ENCODE peak calls at places on chromosomes 5 and 9, in four cellular contexts. H is testis, U is cardiac muscle cell, G is right atrium auricular region. Y is an unnamed sample.

GRCh38 chr9:124660341-124660801 is 110.7 kb downstream of the NR6A1 start:
- DNase-seq in H (no peak), U (peak), G (no peak), Y (peak)

GRCh38 chr5:80191991-80192398 is 63.9 kb downstream of the SERINC5 start:
- DNase-seq in H (peak), U (peak), G (peak), Y (no peak)

GRCh38 chr9:125663127-125663526 is 43.9 kb downstream of the MAPKAP1 start:
- DNase-seq in H (no peak), U (no peak), G (no peak), Y (no peak)

GRCh38 chr5:522899-523657 is 1.2 kb downstream of the SLC9A3 start:
- DNase-seq in H (no peak), U (no peak), G (no peak), Y (peak)

GRCh38 chr5:64505769-64506566 is at the start of gene RGS7BP:
- DNase-seq in H (peak), U (peak), G (no peak), Y (peak)

GRCh38 chr5:107542831-107543231 is 127.9 kb downstream of the EFNA5 start:
- DNase-seq in H (peak), U (peak), G (peak), Y (no peak)

GRCh38 chr5:180007582-180007981 is 64.0 kb downstream of the RNF130 start:
- DNase-seq in H (no peak), U (peak), G (no peak), Y (peak)

GRCh38 chr9:130707225-130707976 is 13.8 kb downstream of the EXOSC2 start:
- DNase-seq in H (peak), U (peak), G (peak), Y (peak)

GRCh38 chr5:177195307-177195952 is 61.9 kb downstream of the NSD1 start:
- DNase-seq in H (no peak), U (peak), G (no peak), Y (no peak)

GRCh38 chr5:16812911-16813310 is 123.2 kb downstream of the MYO10 start:
- DNase-seq in H (no peak), U (no peak), G (no peak), Y (peak)

GRCh38 chr5:177469750-177470525 is 3.5 kb downstream of the DBN1 start:
- DNase-seq in H (no peak), U (no peak), G (no peak), Y (peak)

GRCh38 chr5:91425046-91425445 is 41.9 kb upstream of the ARRDC3 start:
- DNase-seq in H (no peak), U (no peak), G (no peak), Y (peak)

GRCh38 chr5:140634103-140634502 is 1.1 kb upstream of the CD14 start:
- DNase-seq in H (no peak), U (no peak), G (no peak), Y (no peak)

GRCh38 chr5:140633081-140633471 is at the start of gene CD14:
- DNase-seq in H (peak), U (no peak), G (peak), Y (peak)

GRCh38 chr5:140631831-140632365 is 1.1 kb downstream of the CD14 start:
- DNase-seq in H (no peak), U (no peak), G (no peak), Y (peak)

GRCh38 chr5:140631063-140631462 is 1.9 kb downstream of the CD14 start:
- DNase-seq in H (no peak), U (no peak), G (no peak), Y (no peak)

GRCh38 chr5:140632366-140633080 is 452 bp downstream of the CD14 start:
- DNase-seq in H (peak), U (no peak), G (peak), Y (peak)
- H3K4me3 ChIP-seq in H (peak), U (no peak), G (peak), Y (peak)

DNA sequence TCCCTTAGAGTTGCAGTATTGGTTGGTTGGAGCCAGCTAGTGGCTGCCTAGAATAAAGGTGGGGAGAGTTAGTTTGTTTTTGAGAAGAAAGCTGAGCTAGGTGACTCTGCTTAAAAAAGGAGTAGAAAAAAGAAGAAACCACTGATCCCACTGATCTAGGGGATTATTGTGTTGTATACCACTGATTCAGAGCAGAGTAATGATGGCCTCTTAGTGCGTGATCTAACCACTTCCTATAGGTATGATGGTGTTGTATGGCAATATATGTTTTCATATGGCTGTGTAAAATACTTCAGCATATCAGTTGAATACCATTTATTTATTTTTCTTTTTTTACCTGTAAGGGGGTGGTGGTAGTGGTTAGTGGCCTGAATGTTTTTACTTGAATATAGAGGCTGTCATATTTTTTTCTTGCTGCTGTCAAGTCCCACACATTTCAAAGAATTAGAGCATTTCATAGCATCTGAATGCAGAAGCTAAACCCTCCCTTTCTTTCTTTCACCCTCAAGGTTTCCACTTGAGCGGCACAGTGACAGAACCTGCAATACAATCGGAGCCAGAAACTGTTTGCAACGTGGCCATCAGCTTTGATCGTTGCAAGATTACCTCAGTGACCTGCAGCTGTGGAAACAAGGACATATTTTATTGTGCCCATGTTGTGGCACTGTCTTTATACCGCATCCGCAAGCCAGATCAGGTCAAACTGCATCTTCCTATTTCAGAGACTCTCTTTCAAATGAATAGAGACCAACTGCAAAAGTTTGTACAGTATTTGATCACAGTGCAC is 140.3 kb downstream of the ZSWIM6 start:
- DNase-seq in H (no peak), U (no peak), G (no peak), Y (no peak)
- H3K4me3 ChIP-seq in H (no peak), U (no peak), G (no peak), Y (no peak)

GRCh38 chr9:93949694-93950449 is 5.3 kb downstream of the BARX1 start:
- DNase-seq in H (no peak), U (no peak), G (no peak), Y (peak)

GRCh38 chr9:93946338-93946712 is 8.8 kb downstream of the BARX1 start:
- DNase-seq in H (no peak), U (no peak), G (no peak), Y (no peak)

GRCh38 chr9:93947409-93948070 is 7.6 kb downstream of the BARX1 start:
- DNase-seq in H (no peak), U (no peak), G (no peak), Y (peak)

GRCh38 chr9:93949073-93949693 is 6.0 kb downstream of the BARX1 start:
- DNase-seq in H (no peak), U (no peak), G (no peak), Y (no peak)

GRCh38 chr9:93948456-93949072 is 6.6 kb downstream of the BARX1 start:
- DNase-seq in H (no peak), U (no peak), G (no peak), Y (peak)
- H3K4me3 ChIP-seq in H (no peak), U (no peak), G (no peak), Y (peak)

GRCh38 chr9:89177021-89177400 is 1.6 kb downstream of the SHC3 start:
- DNase-seq in H (no peak), U (no peak), G (no peak), Y (peak)
- H3K4me3 ChIP-seq in H (no peak), U (no peak), G (peak), Y (peak)

GRCh38 chr9:122220673-122221222 is 8.0 kb downstream of the LHX6 start:
- DNase-seq in H (no peak), U (no peak), G (no peak), Y (no peak)
- H3K4me3 ChIP-seq in H (no peak), U (peak), G (no peak), Y (peak)

GRCh38 chr9:121568541-121569265 is 69.1 kb upstream of the GGTA1 start:
- DNase-seq in H (peak), U (no peak), G (peak), Y (peak)

GRCh38 chr9:121569266-121569648 is 69.6 kb upstream of the GGTA1 start:
- DNase-seq in H (no peak), U (no peak), G (no peak), Y (no peak)

GRCh38 chr9:121568101-121568460 is 68.4 kb upstream of the GGTA1 start:
- DNase-seq in H (peak), U (no peak), G (no peak), Y (peak)

GRCh38 chr9:121566401-121567141 is 66.9 kb upstream of the GGTA1 start:
- DNase-seq in H (peak), U (no peak), G (peak), Y (peak)

GRCh38 chr9:121567142-121568100 is 67.8 kb upstream of the GGTA1 start:
- DNase-seq in H (no peak), U (peak), G (peak), Y (peak)
- H3K4me3 ChIP-seq in H (no peak), U (no peak), G (peak), Y (no peak)

GRCh38 chr9:35759795-35760194 is 5.7 kb upstream of the MSMP start:
- DNase-seq in H (no peak), U (no peak), G (no peak), Y (no peak)

GRCh38 chr9:35757527-35758275 is 3.6 kb upstream of the MSMP start:
- DNase-seq in H (no peak), U (no peak), G (no peak), Y (no peak)

GRCh38 chr9:35756743-35757526 is 2.9 kb upstream of the MSMP start:
- DNase-seq in H (no peak), U (peak), G (peak), Y (peak)

GRCh38 chr9:35760651-35761050 is 6.6 kb upstream of the MSMP start:
- DNase-seq in H (no peak), U (no peak), G (no peak), Y (no peak)

DNA sequence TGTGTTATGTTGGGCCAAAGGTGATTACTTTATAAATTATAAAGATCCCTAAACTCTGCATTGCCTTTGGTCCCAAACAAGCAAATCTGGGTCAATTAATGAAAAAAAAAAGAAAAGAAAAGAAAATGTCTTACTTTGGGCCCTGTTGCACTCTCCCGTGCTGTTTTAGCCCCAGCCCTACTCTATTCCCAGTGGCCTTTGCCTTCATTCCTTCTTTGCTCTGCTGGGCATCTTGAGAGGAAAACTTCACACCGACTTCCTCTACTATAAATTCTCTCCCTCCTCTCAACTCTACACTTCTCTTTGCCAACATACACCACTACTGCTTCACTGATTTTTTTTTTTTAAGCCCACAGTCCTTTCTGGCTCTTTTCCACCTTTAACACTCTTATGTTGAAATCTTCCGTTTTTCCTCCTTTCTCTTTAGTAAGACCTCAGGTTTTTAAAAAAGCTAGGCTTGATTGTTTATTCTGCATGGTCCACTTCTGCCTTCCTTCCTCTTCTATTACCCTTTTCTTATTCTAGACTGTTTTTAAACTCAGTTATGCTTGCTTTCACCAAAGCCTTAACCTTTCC is 4.5 kb upstream of the MSMP start:
- DNase-seq in H (no peak), U (no peak), G (no peak), Y (no peak)
- H3K4me3 ChIP-seq in H (no peak), U (no peak), G (no peak), Y (no peak)

Y was measured in H7.